ENCODE peak calls at places on chromosomes 2 and 18, in seven cellular contexts. M is AG09309, L is lung, J is SK-N-SH, Y is AG10803, S is fibroblast of pulmonary artery, E is HFFc6. A is an unnamed sample.

GRCh38 chr2:144524190-144524957 is 4.5 kb upstream of the ZEB2 start:
- DNase-seq in S (no peak), L (no peak), M (no peak), J (peak), Y (no peak), E (no peak), A (no peak)

GRCh38 chr18:72848534-72849237 is 19.1 kb downstream of the NETO1 start:
- DNase-seq in L (no peak), S (no peak), M (no peak), E (no peak), J (no peak), Y (no peak), A (no peak)

GRCh38 chr2:148794558-148794957 is 80.5 kb upstream of the KIF5C start:
- DNase-seq in M (peak), S (peak), E (peak), J (no peak), Y (peak), L (no peak), A (peak)

GRCh38 chr2:30912056-30912455 is 104.8 kb upstream of the CAPN13 start:
- DNase-seq in M (no peak), L (no peak), J (no peak), E (no peak), S (no peak), Y (no peak), A (no peak)

GRCh38 chr18:12017079-12017478 is 35.8 kb downstream of the IMPA2 start:
- DNase-seq in E (no peak), Y (no peak), S (no peak), J (no peak), L (no peak), M (no peak), A (no peak)

GRCh38 chr2:95030496-95030895 is 5.0 kb downstream of the MAL start:
- DNase-seq in M (no peak), E (no peak), S (no peak), L (no peak), J (no peak), Y (no peak), A (no peak)

GRCh38 chr2:72092099-72092498 is 55.6 kb downstream of the CYP26B1 start:
- DNase-seq in J (no peak), M (no peak), S (no peak), L (peak), E (no peak), Y (no peak), A (no peak)

GRCh38 chr2:33791625-33792024 is 192.5 kb upstream of the FAM98A start:
- DNase-seq in S (no peak), J (no peak), M (peak), Y (peak), L (no peak), E (peak), A (peak)

GRCh38 chr2:216551234-216551633 is 52.6 kb downstream of the RPL37A start:
- DNase-seq in L (no peak), S (peak), M (no peak), J (no peak), E (peak), Y (no peak), A (peak)

GRCh38 chr2:64607381-64607780 is 46.3 kb downstream of the SERTAD2 start:
- DNase-seq in M (no peak), L (no peak), E (no peak), J (no peak), S (no peak), Y (no peak), A (no peak)

GRCh38 chr2:196266855-196267254 is 95.5 kb upstream of the STK17B start:
- DNase-seq in M (no peak), S (no peak), E (no peak), Y (no peak), J (peak), L (no peak), A (no peak)

GRCh38 chr2:56008661-56009411 is 85.3 kb upstream of the EFEMP1 start:
- DNase-seq in E (peak), Y (peak), S (peak), J (peak), L (peak), M (peak), A (peak)

GRCh38 chr2:180781276-180781675 is 199.1 kb upstream of the UBE2E3 start:
- DNase-seq in S (peak), Y (no peak), L (no peak), E (no peak), M (no peak), J (no peak), A (no peak)

GRCh38 chr2:171160630-171161424 is at the start of gene TLK1:
- DNase-seq in S (peak), E (peak), Y (peak), L (peak), J (peak), M (no peak), A (peak)

GRCh38 chr18:79452190-79452990 is 56.7 kb downstream of the NFATC1 start:
- DNase-seq in S (no peak), M (no peak), Y (no peak), J (no peak), L (no peak), E (no peak), A (no peak)

GRCh38 chr18:44951748-44952147 is 271.1 kb downstream of the SETBP1 start:
- DNase-seq in M (no peak), S (no peak), Y (no peak), L (no peak), J (no peak), E (no peak), A (no peak)

GRCh38 chr2:44137872-44138551 is 30.7 kb upstream of the PPM1B start:
- DNase-seq in J (no peak), S (peak), L (no peak), Y (no peak), M (no peak), E (no peak), A (peak)

GRCh38 chr2:232330068-232330999 is 48.2 kb upstream of the ALPP start:
- DNase-seq in E (no peak), J (no peak), M (no peak), S (no peak), Y (no peak), L (no peak), A (no peak)

GRCh38 chr2:239612133-239612532 is 211.3 kb upstream of the HDAC4 start:
- DNase-seq in Y (no peak), S (no peak), J (no peak), E (no peak), L (no peak), M (no peak), A (no peak)

GRCh38 chr2:205531082-205531481 is 151.2 kb upstream of the NRP2 start:
- DNase-seq in M (no peak), J (no peak), Y (no peak), L (no peak), E (no peak), S (no peak), A (no peak)

GRCh38 chr2:60118061-60118460 is 435.4 kb downstream of the BCL11A start:
- DNase-seq in J (no peak), M (no peak), L (no peak), S (no peak), E (no peak), Y (no peak), A (no peak)

GRCh38 chr2:60118917-60119316 is 434.5 kb downstream of the BCL11A start:
- DNase-seq in J (no peak), M (no peak), L (no peak), E (no peak), Y (no peak), S (no peak), A (no peak)

GRCh38 chr2:60116167-60116870 is 437.1 kb downstream of the BCL11A start:
- DNase-seq in S (no peak), E (no peak), M (no peak), J (no peak), Y (no peak), L (no peak), A (no peak)

GRCh38 chr2:60119778-60120177 is 433.7 kb downstream of the BCL11A start:
- DNase-seq in M (no peak), S (no peak), L (no peak), E (no peak), J (no peak), Y (no peak), A (no peak)
- TF ChIP-seq CTCF in M (no peak), S (no peak), L (no peak), E (no peak), J (no peak), Y (no peak), A (no peak)

GRCh38 chr2:23546913-23547312 is 161.9 kb downstream of the KLHL29 start:
- DNase-seq in J (no peak), M (no peak), E (no peak), Y (no peak), S (no peak), L (no peak), A (no peak)

GRCh38 chr2:23547725-23548124 is 162.7 kb downstream of the KLHL29 start:
- DNase-seq in J (no peak), E (no peak), Y (no peak), S (no peak), M (no peak), L (no peak), A (no peak)

GRCh38 chr2:23545811-23546210 is 160.8 kb downstream of the KLHL29 start:
- DNase-seq in M (no peak), Y (no peak), E (no peak), S (no peak), J (peak), L (no peak), A (no peak)

GRCh38 chr2:23544589-23545295 is 159.8 kb downstream of the KLHL29 start:
- DNase-seq in M (no peak), E (no peak), J (no peak), L (no peak), Y (no peak), S (peak), A (no peak)

DNA sequence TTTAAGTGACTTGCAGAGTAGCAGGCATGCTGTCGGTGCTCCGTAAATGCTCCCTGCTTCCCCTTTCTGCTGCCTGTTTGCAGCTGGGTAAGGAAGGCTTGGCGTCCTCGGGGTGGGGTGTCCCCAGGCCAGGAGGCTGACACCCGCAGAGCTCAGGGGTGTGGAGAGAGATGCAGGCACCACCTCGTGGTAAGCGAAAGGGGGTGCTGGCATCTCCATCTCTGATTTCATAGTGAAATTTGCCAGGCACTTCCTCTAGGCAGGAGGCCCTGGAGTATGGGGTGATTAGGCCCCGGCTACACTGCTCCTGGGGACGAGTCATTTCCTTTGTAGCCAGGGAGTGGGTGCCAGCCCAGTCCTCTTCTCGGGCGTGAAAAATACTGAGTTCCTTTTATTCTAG is 160.4 kb downstream of the KLHL29 start:
- DNase-seq in M (no peak), E (peak), S (peak), Y (peak), J (peak), L (no peak), A (peak)
- TF ChIP-seq CTCF in M (peak), E (peak), S (peak), Y (no peak), J (peak), L (no peak), A (no peak)

GRCh38 chr2:195022514-195022842 is 634.5 kb upstream of the SLC39A10 start:
- DNase-seq in E (no peak), S (no peak), J (no peak), Y (no peak), L (no peak), M (no peak), A (no peak)

GRCh38 chr2:195021704-195022513 is 635.1 kb upstream of the SLC39A10 start:
- DNase-seq in Y (no peak), S (no peak), M (no peak), L (no peak), J (no peak), E (no peak), A (peak)

GRCh38 chr2:195016821-195017220 is 640.2 kb upstream of the SLC39A10 start:
- DNase-seq in S (no peak), M (no peak), J (no peak), Y (no peak), E (no peak), L (no peak), A (no peak)

GRCh38 chr2:195018462-195018861 is 638.6 kb upstream of the SLC39A10 start:
- DNase-seq in E (no peak), M (no peak), Y (no peak), L (no peak), S (no peak), J (no peak), A (peak)

DNA sequence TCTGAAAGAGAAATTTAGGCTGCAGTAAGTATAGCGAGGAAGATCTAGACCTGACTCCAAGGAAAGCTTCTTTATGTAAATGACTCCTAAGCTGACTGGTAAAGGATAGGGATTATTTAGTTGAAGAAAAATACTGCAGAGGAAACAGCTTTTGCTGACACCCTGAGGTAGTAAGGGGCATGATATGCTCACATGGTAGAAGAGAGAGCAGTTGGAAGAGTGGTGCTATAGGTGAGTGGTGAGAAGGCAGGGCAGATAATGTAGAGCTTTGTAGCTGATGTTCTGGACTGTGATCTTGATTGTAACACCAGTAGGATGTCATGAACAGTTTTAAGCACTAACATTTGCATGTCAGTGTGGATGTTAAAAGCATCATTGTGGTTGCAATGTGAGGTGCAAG is 639.1 kb upstream of the SLC39A10 start:
- DNase-seq in E (no peak), L (no peak), J (no peak), M (no peak), Y (no peak), S (no peak), A (no peak)
- TF ChIP-seq CTCF in E (no peak), L (no peak), J (no peak), M (no peak), Y (no peak), S (no peak), A (no peak)

DNA sequence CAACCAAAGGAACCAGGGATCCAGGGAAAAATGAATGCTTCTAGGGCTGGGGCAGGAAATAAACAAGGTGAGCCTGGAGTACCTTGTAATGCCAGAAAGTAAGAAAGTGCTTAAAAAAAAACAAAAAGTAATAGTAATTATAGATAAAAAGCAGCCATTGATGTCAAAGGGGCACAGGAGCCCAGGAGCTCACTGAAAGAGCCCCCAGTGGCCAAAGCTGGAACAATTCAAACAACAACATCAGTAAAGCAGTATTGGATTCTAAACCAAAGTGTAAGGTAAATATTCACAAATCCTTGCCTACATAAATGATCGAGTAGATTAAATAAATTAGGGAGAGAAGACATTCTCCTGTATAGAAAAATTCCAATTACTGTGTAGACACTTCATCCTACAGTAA is 114.3 kb upstream of the ARL4C start:
- DNase-seq in S (no peak), L (no peak), J (no peak), E (no peak), M (no peak), Y (no peak), A (no peak)
- TF ChIP-seq CTCF in S (peak), L (no peak), J (peak), E (peak), M (peak), Y (peak), A (peak)

DNA sequence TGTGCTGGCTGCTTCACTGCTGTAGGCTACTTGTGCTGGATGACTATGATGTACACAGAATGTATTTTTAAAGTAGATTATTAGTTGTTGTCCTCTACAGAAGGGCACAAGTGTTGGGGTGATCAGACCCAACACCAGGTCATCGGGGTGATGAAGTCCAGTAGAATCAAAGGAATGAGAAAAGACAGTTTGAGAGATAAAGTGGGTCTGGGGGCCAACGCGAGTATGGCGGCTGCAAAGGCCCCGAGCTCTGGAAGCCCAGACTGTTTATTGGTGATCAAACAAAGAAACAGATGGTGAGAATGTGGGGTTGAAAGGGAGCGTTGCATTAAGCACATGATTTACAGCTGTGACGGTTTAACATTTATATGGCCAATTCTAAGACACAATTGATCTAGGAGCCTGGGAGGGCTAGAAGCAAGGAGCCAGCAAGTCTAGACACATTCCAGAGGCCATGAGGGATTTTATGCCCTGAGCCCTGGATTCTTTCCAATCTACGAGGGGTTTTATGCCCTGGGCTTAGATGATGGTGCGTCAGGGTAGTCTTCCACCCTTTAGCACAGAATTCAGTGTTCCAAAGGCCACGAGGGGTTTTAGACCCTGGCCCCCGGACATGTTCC is 153.5 kb downstream of the AGPS start:
- DNase-seq in Y (peak), M (no peak), S (no peak), J (no peak), L (no peak), E (no peak), A (peak)
- TF ChIP-seq CTCF in Y (no peak), M (no peak), S (no peak), J (no peak), L (no peak), E (no peak), A (no peak)

GRCh38 chr2:236703906-236704305 is 134.3 kb downstream of the ACKR3 start:
- DNase-seq in S (no peak), E (no peak), Y (no peak), M (no peak), L (no peak), J (no peak), A (no peak)

GRCh38 chr2:236700703-236701102 is 131.1 kb downstream of the ACKR3 start:
- DNase-seq in E (no peak), J (no peak), M (no peak), S (no peak), Y (no peak), L (no peak), A (no peak)

GRCh38 chr2:236703310-236703709 is 133.7 kb downstream of the ACKR3 start:
- DNase-seq in M (no peak), S (no peak), Y (no peak), E (no peak), J (no peak), L (no peak), A (no peak)

GRCh38 chr2:236705295-236706114 is 135.9 kb downstream of the ACKR3 start:
- DNase-seq in E (no peak), S (no peak), Y (peak), L (no peak), J (no peak), M (no peak), A (no peak)

GRCh38 chr2:236702693-236703092 is 133.1 kb downstream of the ACKR3 start:
- DNase-seq in E (no peak), S (no peak), J (no peak), M (no peak), L (no peak), Y (no peak), A (no peak)
- TF ChIP-seq CTCF in E (no peak), S (no peak), J (no peak), M (no peak), L (no peak), Y (no peak), A (no peak)

GRCh38 chr2:159873136-159873728 is 75.2 kb upstream of the CD302 start:
- DNase-seq in L (no peak), S (no peak), M (no peak), J (no peak), E (no peak), Y (no peak), A (no peak)
- TF ChIP-seq CTCF in L (no peak), S (no peak), M (no peak), J (no peak), E (peak), Y (no peak), A (no peak)

DNA sequence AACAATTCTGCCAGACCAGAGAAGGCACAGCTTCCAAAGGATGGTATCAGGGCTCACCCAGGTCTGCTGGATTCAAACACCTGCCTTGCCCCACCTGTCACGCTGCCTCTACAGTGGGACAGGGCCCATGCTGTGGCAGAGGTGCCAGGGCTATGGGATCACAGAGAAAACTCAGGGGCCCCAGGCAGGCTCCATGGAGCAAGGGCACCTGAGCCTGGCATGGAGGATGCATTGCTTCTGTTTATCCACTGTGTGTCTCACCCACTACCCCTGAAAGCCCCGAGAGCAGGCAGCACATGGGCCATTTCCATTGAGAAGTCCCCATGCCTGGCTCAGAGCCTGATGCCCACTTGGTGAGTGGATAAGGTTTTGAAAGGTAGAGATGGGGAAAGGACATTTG is 76.0 kb downstream of the TNS1 start:
- DNase-seq in M (no peak), E (no peak), S (no peak), Y (no peak), J (no peak), L (no peak), A (no peak)
- TF ChIP-seq CTCF in M (no peak), E (no peak), S (no peak), Y (no peak), J (no peak), L (no peak), A (no peak)

DNA sequence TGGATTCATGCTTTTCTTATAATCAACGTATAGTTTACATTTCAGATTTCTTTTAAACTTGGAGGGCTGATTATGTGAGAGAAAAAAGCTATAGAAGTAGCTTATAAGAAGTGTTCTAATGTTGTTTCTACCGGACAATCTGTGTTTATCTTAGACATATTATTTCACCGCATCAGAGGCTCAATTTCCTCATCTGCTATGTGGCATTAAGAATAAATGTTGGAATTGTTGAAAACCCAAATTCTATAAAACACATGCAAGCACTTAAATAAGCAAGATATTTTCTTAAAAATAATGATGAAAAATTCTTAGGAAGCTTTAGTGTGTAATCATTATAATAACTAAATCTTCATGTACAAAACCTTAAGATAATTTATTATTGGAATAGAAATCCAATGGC is 407.9 kb downstream of the HRH4 start:
- DNase-seq in J (no peak), M (peak), L (no peak), S (no peak), Y (peak), E (no peak), A (peak)
- TF ChIP-seq CTCF in J (no peak), M (no peak), L (no peak), S (no peak), Y (no peak), E (no peak), A (no peak)